ENCODE peak calls at places on chromosome X, in ten cellular contexts. U, T, R, C, H, W, F, V, N and Z are unnamed samples.

GRCh38 chrX:34197946-34198345 is 65.8 kb upstream of the FAM47A start:
- DNase-seq in U (no peak), T (no peak), R (no peak), C (no peak), H (no peak), W (no peak), F (no peak), V (no peak), N (no peak), Z (no peak)

GRCh38 chrX:139211568-139212182 is 318.9 kb upstream of the F9 start:
- DNase-seq in U (no peak), T (no peak), R (peak; percentile 74), C (peak; percentile 44), H (no peak), W (peak; percentile 37), F (peak; percentile 75), V (no peak), N (no peak), Z (no peak)

GRCh38 chrX:40097492-40098263 is at the start of gene BCOR:
- DNase-seq in U (no peak), T (peak; percentile 72), R (peak; percentile 81), C (peak; percentile 70), H (peak; percentile 74), W (peak; percentile 92), F (peak; percentile 91), V (peak; percentile 58), N (no peak), Z (no peak)

GRCh38 chrX:69028006-69028760 is 137.1 kb downstream of the PJA1 start:
- DNase-seq in U (no peak), T (no peak), R (no peak), C (no peak), H (no peak), W (no peak), F (peak; percentile 30), V (no peak), N (no peak), Z (no peak)

GRCh38 chrX:6325437-6325836 is 96.8 kb upstream of the NLGN4X start:
- DNase-seq in U (no peak), T (no peak), R (no peak), C (peak; percentile 21), H (no peak), W (no peak), F (peak; percentile 55), V (no peak), N (peak; percentile 0), Z (no peak)

GRCh38 chrX:53050841-53051240 is 2.3 kb downstream of the GPR173 start:
- DNase-seq in U (no peak), T (no peak), R (no peak), C (no peak), H (no peak), W (no peak), F (no peak), V (no peak), N (no peak), Z (no peak)

GRCh38 chrX:45266456-45266855 is 65.8 kb upstream of the DIPK2B start:
- DNase-seq in U (no peak), T (no peak), R (no peak), C (no peak), H (no peak), W (no peak), F (no peak), V (no peak), N (peak; percentile 3), Z (no peak)

GRCh38 chrX:65755786-65756185 is 88.3 kb downstream of the MSN start:
- DNase-seq in U (no peak), T (no peak), R (no peak), C (no peak), H (no peak), W (no peak), F (no peak), V (no peak), N (peak; percentile 76), Z (no peak)

GRCh38 chrX:19554786-19555185 is 39.5 kb upstream of the MAP3K15 start:
- DNase-seq in U (no peak), T (no peak), R (no peak), C (no peak), H (peak; percentile 83), W (no peak), F (no peak), V (peak; percentile 83), N (peak; percentile 72), Z (peak; percentile 70)

GRCh38 chrX:11724122-11725017 is 33.7 kb upstream of the MSL3 start:
- DNase-seq in U (no peak), T (peak; percentile 4), R (peak; percentile 12), C (peak; percentile 21), H (peak; percentile 66), W (peak; percentile 47), F (no peak), V (peak; percentile 41), N (peak; percentile 25), Z (peak; percentile 26)

GRCh38 chrX:132940727-132941162 is 17.7 kb downstream of the HS6ST2 start:
- DNase-seq in U (no peak), T (no peak), R (peak; percentile 21), C (peak; percentile 58), H (no peak), W (no peak), F (no peak), V (no peak), N (peak; percentile 75), Z (no peak)

GRCh38 chrX:130575831-130576404 is 174.1 kb downstream of the RBMX2 start:
- DNase-seq in U (peak; percentile 5), T (peak; percentile 4), R (peak; percentile 57), C (peak; percentile 66), H (peak; percentile 64), W (peak; percentile 72), F (peak; percentile 67), V (peak; percentile 33), N (peak; percentile 31), Z (peak; percentile 14)

DNA sequence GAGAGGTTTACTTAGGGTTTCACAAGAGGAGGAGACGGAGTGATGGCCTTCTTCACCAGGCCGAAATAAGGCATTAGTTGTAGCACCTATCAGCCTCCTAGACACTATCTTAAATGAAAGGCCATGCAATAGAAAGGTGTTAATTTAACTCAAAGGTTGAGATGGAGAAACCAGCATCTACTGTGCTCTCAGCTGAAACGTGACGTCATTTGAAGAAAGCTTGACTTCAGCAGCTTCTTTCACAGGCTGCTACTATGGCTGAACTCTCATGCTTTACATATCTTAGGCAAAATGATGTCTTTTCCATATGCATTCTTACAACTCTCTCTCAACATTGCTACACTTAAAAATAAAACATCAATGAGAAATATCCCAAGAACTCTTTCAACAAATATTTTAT is 99.6 kb downstream of the GUCY2F start:
- DNase-seq in U (no peak), T (no peak), R (no peak), C (no peak), H (no peak), W (no peak), F (no peak), V (no peak), N (no peak), Z (no peak)
- H3K4me3 ChIP-seq in U (no peak overlapping the region), T (no peak overlapping the region), R (no peak overlapping the region), C (no peak overlapping the region), H (no peak overlapping the region), W (no peak overlapping the region), F (no peak overlapping the region), V (no peak overlapping the region), N (no peak overlapping the region), Z (no peak overlapping the region)

GRCh38 chrX:119673336-119673735 is 19.6 kb downstream of the SEPTIN6 start:
- DNase-seq in U (no peak), T (no peak), R (no peak), C (no peak), H (no peak), W (no peak), F (no peak), V (no peak), N (no peak), Z (no peak)
- H3K36me3 ChIP-seq in U (no peaks in the 10 kb centered on the region), T (no peaks in the 10 kb centered on the region), R (no peaks in the 10 kb centered on the region), C (no peaks in the 10 kb centered on the region), H (no peaks in the 10 kb centered on the region), W (peaks cover 33% of the 10 kb centered on the region), F (no peaks in the 10 kb centered on the region), V (peaks cover 2% of the 10 kb centered on the region), N (no peaks in the 10 kb centered on the region), Z (no peaks in the 10 kb centered on the region)

DNA sequence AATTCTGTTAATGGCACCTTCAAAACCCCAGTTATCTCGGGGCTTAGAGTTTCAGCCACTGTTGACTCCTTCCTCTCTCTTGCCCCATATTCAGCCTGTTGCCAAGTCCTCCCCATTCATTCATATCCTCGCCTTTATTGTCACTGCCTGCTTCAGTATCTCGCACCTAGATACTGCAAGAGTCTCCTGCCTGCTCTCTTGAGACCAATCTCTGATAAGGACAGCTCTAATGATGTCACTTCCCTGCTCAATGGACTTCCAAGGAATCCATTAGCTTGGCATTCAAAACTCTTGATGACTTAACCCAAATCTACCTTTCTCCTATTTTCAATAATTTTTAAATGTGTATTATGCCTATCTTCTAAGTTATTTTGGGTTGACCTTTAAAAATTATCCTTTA is 1.1 kb upstream of the UBE2A start:
- DNase-seq in U (no peak), T (no peak), R (no peak), C (no peak), H (no peak), W (no peak), F (no peak), V (no peak), N (no peak), Z (no peak)
- H3K4me3 ChIP-seq in U (peak overlapping the region; percentile 61), T (peak overlapping the region; percentile 77), R (peak overlapping the region; percentile 72), C (peak overlapping the region; percentile 76), H (peak overlapping the region; percentile 84), W (peak overlapping the region; percentile 97), F (peak overlapping the region; percentile 78), V (peak overlapping the region; percentile 97), N (peak overlapping the region; percentile 71), Z (no peak overlapping the region)

GRCh38 chrX:1423215-1423614 is 29.5 kb downstream of the ASMTL start:
- DNase-seq in U (no peak), T (no peak), R (no peak), C (no peak), H (no peak), W (no peak), F (no peak), V (no peak), N (no peak), Z (no peak)

GRCh38 chrX:1430451-1430850 is 22.3 kb downstream of the ASMTL start:
- DNase-seq in U (no peak), T (no peak), R (no peak), C (no peak), H (no peak), W (no peak), F (no peak), V (no peak), N (no peak), Z (no peak)

GRCh38 chrX:1424452-1424851 is 28.3 kb downstream of the ASMTL start:
- DNase-seq in U (no peak), T (no peak), R (no peak), C (no peak), H (no peak), W (no peak), F (no peak), V (no peak), N (no peak), Z (no peak)

GRCh38 chrX:1425381-1425780 is 27.3 kb downstream of the ASMTL start:
- DNase-seq in U (no peak), T (no peak), R (no peak), C (no peak), H (no peak), W (no peak), F (no peak), V (no peak), N (no peak), Z (no peak)

DNA sequence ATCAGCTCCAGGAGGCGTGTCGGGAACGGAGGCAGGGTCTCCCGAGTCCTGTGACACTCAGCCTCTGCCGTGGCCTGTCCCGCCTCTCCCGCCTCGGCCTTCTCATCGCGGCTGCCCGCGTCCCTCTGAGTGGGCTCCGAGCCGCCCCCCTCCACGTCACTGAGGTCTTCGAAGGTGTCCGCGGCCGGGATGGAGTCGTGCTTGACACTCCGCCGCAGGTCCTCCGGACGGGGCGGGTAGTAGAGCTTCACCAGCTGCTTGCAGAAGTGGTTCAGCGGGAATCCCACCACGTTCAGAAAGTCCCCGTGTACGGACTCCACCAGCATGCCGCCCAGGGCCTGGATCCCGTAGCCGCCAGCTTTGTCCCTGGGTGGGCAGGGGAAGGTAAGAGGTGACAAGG is 25.0 kb downstream of the ASMTL start:
- DNase-seq in U (no peak), T (no peak), R (no peak), C (no peak), H (no peak), W (no peak), F (no peak), V (no peak), N (no peak), Z (no peak)
- H3K36me3 ChIP-seq in U (peaks cover 63% of the 10 kb centered on the region), T (peaks cover 45% of the 10 kb centered on the region), R (peaks cover 5% of the 10 kb centered on the region), C (peaks cover 26% of the 10 kb centered on the region), H (peaks cover 24% of the 10 kb centered on the region), W (peaks cover 26% of the 10 kb centered on the region), F (peaks cover 31% of the 10 kb centered on the region), V (peaks cover 35% of the 10 kb centered on the region), N (peaks cover 4% of the 10 kb centered on the region), Z (peaks cover 31% of the 10 kb centered on the region)